ENCODE peak calls at places on chromosome 15, in nine cellular contexts. X is central memory CD4-positive, alpha-beta T cell; P is Right ventricle myocardium superior; A is neural crest cell; L is stimulated activated CD8-positive, alpha-beta memory T cell treated with anti-CD3 and anti-CD28 coated beads, Interleukin-15, amount 100 ng/mL, for 4 hours; D is germinal center; W is ACHN; C is epithelial cell of prostate; G is M059J. E is an unnamed sample.

GRCh38 chr15:62612771-62613170 is 429.8 kb upstream of the TPM1 start:
- DNase-seq in L (no peak), C (no peak), G (no peak), D (no peak), P (no peak), A (no peak), W (no peak), X (no peak), E (no peak)

GRCh38 chr15:101600024-101600423 is 52.2 kb downstream of the TM2D3 start:
- DNase-seq in G (no peak), C (no peak), P (no peak), L (no peak), W (no peak), A (no peak), D (no peak), X (no peak), E (no peak)

GRCh38 chr15:39248204-39248603 is 332.7 kb upstream of the THBS1 start:
- DNase-seq in C (no peak), X (no peak), W (no peak), D (no peak), L (no peak), A (no peak), P (peak), G (peak), E (no peak)

GRCh38 chr15:77631790-77632551 is 741 bp downstream of the LINGO1 start:
- DNase-seq in L (no peak), C (no peak), D (no peak), A (peak), W (no peak), X (no peak), P (no peak), G (no peak), E (peak)

GRCh38 chr15:100728371-100729201 is 126.2 kb downstream of the ASB7 start:
- DNase-seq in P (no peak), W (no peak), L (no peak), G (no peak), A (no peak), C (no peak), X (no peak), D (no peak), E (no peak)

GRCh38 chr15:55183679-55184078 is 13.1 kb downstream of the RSL24D1 start:
- DNase-seq in G (no peak), A (no peak), D (no peak), X (no peak), C (peak), P (no peak), L (no peak), W (no peak), E (no peak)

GRCh38 chr15:101479851-101480612 is 9.5 kb downstream of the PCSK6 start:
- DNase-seq in X (no peak), A (peak), G (no peak), L (no peak), W (no peak), D (no peak), C (no peak), P (no peak), E (no peak)

GRCh38 chr15:59825926-59826325 is 136.8 kb upstream of the BNIP2 start:
- DNase-seq in L (no peak), W (no peak), A (no peak), G (peak), X (no peak), C (peak), D (no peak), P (no peak), E (no peak)

GRCh38 chr15:39565851-39566250 is 15.0 kb upstream of the THBS1 start:
- DNase-seq in L (no peak), W (peak), G (peak), P (no peak), D (no peak), X (no peak), C (no peak), A (no peak), E (no peak)

GRCh38 chr15:80093854-80094418 is 34.5 kb downstream of the ZFAND6 start:
- DNase-seq in G (peak), A (no peak), C (peak), W (no peak), P (peak), L (no peak), X (no peak), D (no peak), E (peak)

GRCh38 chr15:71627604-71628003 is 182.8 kb upstream of the NR2E3 start:
- DNase-seq in P (no peak), D (no peak), W (no peak), G (no peak), A (no peak), C (no peak), X (no peak), L (no peak), E (no peak)

GRCh38 chr15:73921257-73921890 is 4.9 kb upstream of the LOXL1 start:
- DNase-seq in D (no peak), X (no peak), W (no peak), G (peak), C (no peak), P (peak), L (no peak), A (no peak), E (no peak)

GRCh38 chr15:89876736-89877135 is 17.1 kb downstream of the AP3S2 start:
- DNase-seq in G (no peak), P (no peak), L (no peak), D (no peak), X (no peak), C (no peak), A (no peak), W (no peak), E (no peak)

GRCh38 chr15:36313021-36313420 is 266.4 kb upstream of the CDIN1 start:
- DNase-seq in W (no peak), P (no peak), X (no peak), D (no peak), G (peak), L (no peak), A (no peak), C (no peak), E (no peak)

GRCh38 chr15:79592126-79592525 is 160.0 kb downstream of the MINAR1 start:
- DNase-seq in A (no peak), L (no peak), X (no peak), W (no peak), P (no peak), C (no peak), G (no peak), D (no peak), E (no peak)

GRCh38 chr15:63135804-63136203 is 14.1 kb downstream of the LACTB start:
- DNase-seq in D (no peak), C (peak), A (no peak), P (no peak), G (peak), X (no peak), L (no peak), W (no peak), E (no peak)

GRCh38 chr15:98874773-98875172 is 132.8 kb downstream of the PGPEP1L start:
- DNase-seq in X (no peak), L (no peak), G (no peak), W (no peak), C (no peak), A (no peak), D (no peak), P (no peak), E (no peak)

GRCh38 chr15:56342653-56343052 is 22.6 kb upstream of the TEX9 start:
- DNase-seq in D (no peak), X (no peak), G (no peak), P (no peak), W (no peak), A (no peak), C (no peak), L (no peak), E (no peak)

GRCh38 chr15:101358895-101359294 is 63.8 kb upstream of the SNRPA1 start:
- DNase-seq in C (peak), X (no peak), L (no peak), G (peak), D (no peak), W (no peak), A (no peak), P (peak), E (no peak)

GRCh38 chr15:77312523-77312922 is 107.4 kb downstream of the PEAK1 start:
- DNase-seq in L (no peak), P (no peak), G (no peak), C (no peak), X (no peak), A (no peak), W (no peak), D (no peak), E (no peak)